ENCODE peak calls at places on chromosomes 12 and 14, in ten cellular contexts. F is NCI-H69; G is GM20000; Z is Daoy; J is NAMALWA; C is SW480; O is left ventricle myocardium inferior; U is non-pigmented ciliary epithelial cell; T is stimulated activated naive CD4-positive, alpha-beta T cell; H is KG1. L is an unnamed sample.
A peak's percentile ranks its signal among the peaks of the same experiment; 100 is the strongest.

GRCh38 chr12:131914179-131914702 is 14.8 kb upstream of the PUS1 start:
- DNase-seq in F (no peak), G (no peak), Z (no peak), J (no peak), C (no peak), O (no peak), U (no peak), T (no peak), H (no peak), L (no peak)

GRCh38 chr12:90908465-90908864 is 46.5 kb downstream of the CCER1 start:
- DNase-seq in F (peak; percentile 24), G (no peak), Z (no peak), J (no peak), C (no peak), O (no peak), U (no peak), T (no peak), H (no peak), L (peak; percentile 68)

GRCh38 chr14:71549421-71549820 is 382.8 kb upstream of the RGS6 start:
- DNase-seq in F (no peak), G (no peak), Z (no peak), J (no peak), C (no peak), O (no peak), U (no peak), T (no peak), H (no peak), L (no peak)

GRCh38 chr14:37816743-37817295 is 221.4 kb downstream of the TTC6 start:
- DNase-seq in F (no peak), G (no peak), Z (no peak), J (no peak), C (no peak), O (no peak), U (no peak), T (no peak), H (no peak), L (no peak)

GRCh38 chr14:52272375-52272774 is 4.9 kb downstream of the PTGDR start:
- DNase-seq in F (peak; percentile 45), G (peak; percentile 53), Z (peak; percentile 47), J (peak; percentile 31), C (peak; percentile 2), O (no peak), U (no peak), T (no peak), H (peak; percentile 14), L (peak; percentile 47)

GRCh38 chr12:30796508-30796780 is 41.7 kb upstream of the CAPRIN2 start:
- DNase-seq in F (peak; percentile 98), G (no peak), Z (peak; percentile 83), J (no peak), C (peak; percentile 63), O (no peak), U (peak; percentile 22), T (no peak), H (no peak), L (peak; percentile 79)

GRCh38 chr14:51327376-51327775 is 87.3 kb downstream of the TMX1 start:
- DNase-seq in F (no peak), G (no peak), Z (peak; percentile 41), J (no peak), C (no peak), O (no peak), U (no peak), T (no peak), H (no peak), L (no peak)

GRCh38 chr12:108337235-108338223 is 1.6 kb downstream of the CMKLR1 start:
- DNase-seq in F (peak; percentile 20), G (peak; percentile 66), Z (peak; percentile 62), J (peak; percentile 51), C (peak; percentile 16), O (no peak), U (no peak), T (no peak), H (no peak), L (peak; percentile 69)

GRCh38 chr12:12676605-12677004 is 19.4 kb downstream of the GPR19 start:
- DNase-seq in F (no peak), G (no peak), Z (no peak), J (no peak), C (no peak), O (no peak), U (no peak), T (no peak), H (no peak), L (no peak)

GRCh38 chr14:64701660-64702059 is 2.6 kb upstream of the PLEKHG3 start:
- DNase-seq in F (peak; percentile 77), G (no peak), Z (no peak), J (no peak), C (no peak), O (no peak), U (no peak), T (no peak), H (no peak), L (no peak)

GRCh38 chr12:77224346-77224745 is 159.0 kb upstream of the E2F7 start:
- DNase-seq in F (no peak), G (no peak), Z (no peak), J (no peak), C (no peak), O (no peak), U (no peak), T (no peak), H (no peak), L (no peak)

GRCh38 chr12:131851741-131852550 is 23.8 kb downstream of the MMP17 start:
- DNase-seq in F (no peak), G (no peak), Z (no peak), J (no peak), C (no peak), O (no peak), U (no peak), T (no peak), H (no peak), L (no peak)

GRCh38 chr12:117113231-117113630 is 14.0 kb upstream of the TESC start:
- DNase-seq in F (no peak), G (no peak), Z (no peak), J (no peak), C (no peak), O (no peak), U (no peak), T (no peak), H (no peak), L (no peak)

GRCh38 chr14:85539510-85539909 is 9.6 kb downstream of the FLRT2 start:
- DNase-seq in F (no peak), G (no peak), Z (no peak), J (no peak), C (no peak), O (no peak), U (no peak), T (no peak), H (no peak), L (no peak)

GRCh38 chr12:53956914-53957536 is 2.3 kb downstream of the HOXC12 start:
- DNase-seq in F (no peak), G (no peak), Z (no peak), J (no peak), C (no peak), O (no peak), U (no peak), T (no peak), H (no peak), L (no peak)

GRCh38 chr14:93126124-93126523 is 10.4 kb upstream of the ITPK1 start:
- DNase-seq in F (no peak), G (no peak), Z (no peak), J (no peak), C (no peak), O (no peak), U (no peak), T (no peak), H (no peak), L (no peak)

GRCh38 chr12:103771466-103771865 is 69.6 kb downstream of the NT5DC3 start:
- DNase-seq in F (peak; percentile 49), G (peak; percentile 18), Z (peak; percentile 61), J (peak; percentile 27), C (peak; percentile 6), O (no peak), U (peak; percentile 11), T (no peak), H (no peak), L (peak; percentile 64)

GRCh38 chr12:533718-534117 is 74.0 kb downstream of the B4GALNT3 start:
- DNase-seq in F (no peak), G (no peak), Z (no peak), J (no peak), C (no peak), O (no peak), U (no peak), T (no peak), H (no peak), L (no peak)

L was measured in myocyte.